ENCODE peak calls at places on chromosomes 1 and 21, in eight cellular contexts. R is amniotic stem cell; T is activated CD4-positive, CD25-positive, alpha-beta regulatory T cell; H is T-cell; E is stimulated activated CD8-positive, alpha-beta memory T cell treated with anti-CD3 and anti-CD28 coated beads, Interleukin-7, amount 100 ng/mL, for 1 hour; Q is activated B cell treated with CpG ODN at 0.5 μM for 24 hours; D is HEK293T; G is ELR. U is an unnamed sample.

GRCh38 chr1:93775224-93775623 is 93.6 kb upstream of the BCAR3 start:
- DNase-seq in R (no peak), T (no peak), H (no peak), E (no peak), Q (no peak), D (no peak), G (peak), U (no peak)

GRCh38 chr1:201653238-201653637 is 114.3 kb downstream of the NAV1 start:
- DNase-seq in R (no peak), T (no peak), H (no peak), E (no peak), Q (no peak), D (no peak), G (no peak), U (no peak)

GRCh38 chr1:23548704-23549143 is 10.6 kb downstream of the ID3 start:
- DNase-seq in R (no peak), T (no peak), H (no peak), E (no peak), Q (no peak), D (no peak), G (no peak), U (peak)

GRCh38 chr1:10897321-10897980 is 101.0 kb upstream of the CASZ1 start:
- DNase-seq in R (no peak), T (no peak), H (no peak), E (no peak), Q (no peak), D (no peak), G (peak), U (no peak)

GRCh38 chr1:168709407-168709891 is 19.6 kb downstream of the DPT start:
- DNase-seq in R (no peak), T (no peak), H (no peak), E (no peak), Q (no peak), D (no peak), G (peak), U (no peak)

GRCh38 chr1:19645544-19646252 is 1.6 kb downstream of the NBL1 start:
- DNase-seq in R (no peak), T (no peak), H (no peak), E (no peak), Q (no peak), D (no peak), G (peak), U (peak)

GRCh38 chr1:192133350-192133950 is 24.8 kb upstream of the RGS18 start:
- DNase-seq in R (peak), T (no peak), H (no peak), E (no peak), Q (no peak), D (no peak), G (peak), U (no peak)

GRCh38 chr1:32733573-32734321 is 31.2 kb upstream of the SYNC start:
- DNase-seq in R (no peak), T (no peak), H (no peak), E (no peak), Q (no peak), D (no peak), G (no peak), U (peak)

GRCh38 chr21:40393091-40393490 is 453.9 kb downstream of the DSCAM start:
- DNase-seq in R (no peak), T (no peak), H (no peak), E (no peak), Q (no peak), D (no peak), G (no peak), U (no peak)

GRCh38 chr21:42085246-42086077 is 14.3 kb downstream of the UMODL1 start:
- DNase-seq in R (no peak), T (no peak), H (no peak), E (no peak), Q (no peak), D (no peak), G (no peak), U (no peak)

GRCh38 chr1:225813250-225813964 is 3.5 kb downstream of the EPHX1 start:
- DNase-seq in R (no peak), T (no peak), H (no peak), E (no peak), Q (no peak), D (peak), G (no peak), U (peak)

GRCh38 chr1:185556551-185556950 is 177.6 kb upstream of the HMCN1 start:
- DNase-seq in R (no peak), T (no peak), H (no peak), E (no peak), Q (no peak), D (no peak), G (no peak), U (no peak)

GRCh38 chr1:13702425-13703127 is 2.6 kb downstream of the PRDM2 start:
- DNase-seq in R (no peak), T (peak), H (peak), E (peak), Q (peak), D (no peak), G (no peak), U (no peak)

GRCh38 chr1:238257018-238257417 is 366.3 kb upstream of the ZP4 start:
- DNase-seq in R (no peak), T (no peak), H (no peak), E (no peak), Q (no peak), D (no peak), G (peak), U (no peak)

GRCh38 chr1:209323743-209324142 is 259.8 kb upstream of the CAMK1G start:
- DNase-seq in R (no peak), T (no peak), H (no peak), E (no peak), Q (no peak), D (no peak), G (peak), U (peak)

GRCh38 chr1:205263580-205264190 is 35.9 kb downstream of the TMCC2 start:
- DNase-seq in R (no peak), T (no peak), H (no peak), E (no peak), Q (no peak), D (no peak), G (peak), U (no peak)

GRCh38 chr1:43206721-43207228 is 34.6 kb downstream of the CFAP57 start:
- DNase-seq in R (peak), T (no peak), H (no peak), E (no peak), Q (no peak), D (no peak), G (peak), U (no peak)

GRCh38 chr1:119715542-119715941 is 3.8 kb downstream of the PHGDH start:
- DNase-seq in R (no peak), T (no peak), H (no peak), E (no peak), Q (no peak), D (peak), G (peak), U (peak)

GRCh38 chr21:25039461-25040380 is 567.6 kb downstream of the MRPL39 start:
- DNase-seq in R (no peak), T (no peak), H (no peak), E (no peak), Q (no peak), D (no peak), G (peak), U (peak)

GRCh38 chr1:231611111-231611510 is 15.5 kb upstream of the DISC1 start:
- DNase-seq in R (no peak), T (no peak), H (no peak), E (no peak), Q (no peak), D (no peak), G (no peak), U (peak)

GRCh38 chr1:209895709-209896108 is 42.3 kb upstream of the SYT14 start:
- DNase-seq in R (peak), T (no peak), H (no peak), E (no peak), Q (no peak), D (peak), G (peak), U (no peak)

GRCh38 chr1:180672505-180672904 is 40.7 kb downstream of the XPR1 start:
- DNase-seq in R (no peak), T (no peak), H (no peak), E (no peak), Q (no peak), D (no peak), G (no peak), U (no peak)

GRCh38 chr1:44113095-44113609 is 5.5 kb upstream of the KLF17 start:
- DNase-seq in R (no peak), T (no peak), H (no peak), E (no peak), Q (no peak), D (no peak), G (no peak), U (no peak)

GRCh38 chr1:226626577-226626956 is 78.0 kb downstream of the STUM start:
- DNase-seq in R (no peak), T (peak), H (peak), E (peak), Q (peak), D (peak), G (peak), U (peak)

GRCh38 chr1:221018415-221018814 is 139.2 kb downstream of the HLX start:
- DNase-seq in R (no peak), T (no peak), H (no peak), E (no peak), Q (no peak), D (no peak), G (no peak), U (no peak)

GRCh38 chr1:99004270-99005141 is at the start of gene PLPPR5:
- DNase-seq in R (no peak), T (no peak), H (no peak), E (no peak), Q (peak), D (peak), G (peak), U (peak)